ENCODE peak calls at places on chromosomes 16 and 17, in nine cellular contexts. V is psoas muscle, T is neural progenitor cell, R is trophoblast cell, M is cardiac muscle cell, C is aorta, U is esophagus squamous epithelium, X is HAP-1, Y is bronchial epithelial cell. O is an unnamed sample.

GRCh38 chr16:12917653-12918052 is 16.3 kb downstream of the SHISA9 start:
- DNase-seq in M (no peak), X (no peak), T (no peak), U (no peak), Y (no peak), C (no peak), R (no peak), V (no peak), O (no peak)

GRCh38 chr16:441447-441846 is 16.0 kb downstream of the RAB11FIP3 start:
- DNase-seq in T (no peak), R (no peak), Y (no peak), V (no peak), X (no peak), C (no peak), U (no peak), M (no peak), O (no peak)

GRCh38 chr16:29809850-29810698 is 1.9 kb upstream of the PRRT2 start:
- DNase-seq in V (peak; percentile 54), R (no peak), Y (no peak), U (no peak), C (peak; percentile 54), M (no peak), X (peak; percentile 52), T (peak; percentile 52), O (no peak)

GRCh38 chr17:76263896-76264295 is 1.3 kb upstream of the UBALD2 start:
- DNase-seq in R (peak; percentile 52), U (no peak), C (no peak), Y (no peak), M (no peak), T (no peak), V (no peak), X (no peak), O (no peak)

GRCh38 chr17:15319461-15319860 is 21.9 kb downstream of the TEKT3 start:
- DNase-seq in M (no peak), C (no peak), R (no peak), U (no peak), T (no peak), X (no peak), V (no peak), Y (no peak), O (no peak)

GRCh38 chr17:12320286-12320685 is 299.6 kb downstream of the MAP2K4 start:
- DNase-seq in Y (no peak), X (no peak), R (peak; percentile 11), C (no peak), U (no peak), M (no peak), V (no peak), T (no peak), O (no peak)

GRCh38 chr17:67569873-67570272 is 147.9 kb upstream of the NOL11 start:
- DNase-seq in T (no peak), Y (peak; percentile 17), V (no peak), C (no peak), R (no peak), M (no peak), U (no peak), X (no peak), O (peak; percentile 36)

GRCh38 chr16:11716330-11716729 is 26.3 kb downstream of the TXNDC11 start:
- DNase-seq in Y (no peak), T (no peak), X (no peak), R (no peak), U (no peak), C (no peak), V (no peak), M (no peak), O (no peak)

GRCh38 chr17:82627827-82628226 is 20.4 kb downstream of the WDR45B start:
- DNase-seq in T (no peak), U (no peak), Y (no peak), R (no peak), V (no peak), X (no peak), M (no peak), C (peak; percentile 79), O (no peak)
- H3K36me3 ChIP-seq in T (no peaks in the 10 kb centered on the region), U (peaks cover 25% of the 10 kb centered on the region), Y (peaks cover 27% of the 10 kb centered on the region), R (peaks cover 56% of the 10 kb centered on the region), V (peaks cover 15% of the 10 kb centered on the region), X (peaks cover 73% of the 10 kb centered on the region), M (peaks cover 36% of the 10 kb centered on the region), C (peaks cover 3% of the 10 kb centered on the region), O (peaks cover 72% of the 10 kb centered on the region)

GRCh38 chr16:84657229-84657837 is 9.0 kb downstream of the KLHL36 start:
- DNase-seq in R (no peak), M (no peak), U (no peak), V (no peak), Y (no peak), T (no peak), X (no peak), C (no peak), O (no peak)

GRCh38 chr16:84659656-84660300 is 11.5 kb downstream of the KLHL36 start:
- DNase-seq in T (no peak), U (no peak), C (no peak), X (no peak), Y (no peak), V (no peak), M (no peak), R (no peak), O (no peak)

GRCh38 chr16:84660973-84661372 is 12.7 kb downstream of the KLHL36 start:
- DNase-seq in R (no peak), U (no peak), Y (no peak), V (no peak), X (no peak), T (no peak), M (no peak), C (no peak), O (no peak)

GRCh38 chr16:84656557-84657130 is 8.3 kb downstream of the KLHL36 start:
- DNase-seq in M (no peak), C (no peak), R (no peak), U (no peak), X (no peak), V (no peak), Y (no peak), T (no peak), O (no peak)

GRCh38 chr16:84658690-84659089 is 10.4 kb downstream of the KLHL36 start:
- DNase-seq in X (no peak), U (no peak), M (no peak), R (no peak), C (no peak), V (no peak), Y (no peak), T (no peak), O (no peak)
- H3K36me3 ChIP-seq in X (peaks cover 43% of the 10 kb centered on the region), U (peaks cover 65% of the 10 kb centered on the region), M (peaks cover 32% of the 10 kb centered on the region), R (peaks cover 65% of the 10 kb centered on the region), C (peaks cover 7% of the 10 kb centered on the region), V (peaks cover 6% of the 10 kb centered on the region), Y (peaks cover 41% of the 10 kb centered on the region), T (no peaks in the 10 kb centered on the region), O (peaks cover 42% of the 10 kb centered on the region)

GRCh38 chr16:2233046-2233775 is 3.0 kb upstream of the DNASE1L2 start:
- DNase-seq in V (no peak), T (no peak), R (no peak), Y (no peak), M (no peak), U (no peak), X (no peak), C (no peak), O (no peak)

GRCh38 chr16:2229602-2230250 is 6.3 kb downstream of the E4F1 start:
- DNase-seq in T (no peak), Y (no peak), R (no peak), M (no peak), C (no peak), V (no peak), U (no peak), X (no peak), O (no peak)

GRCh38 chr16:2232094-2232990 is 3.9 kb upstream of the DNASE1L2 start:
- DNase-seq in V (no peak), Y (no peak), X (no peak), R (no peak), C (no peak), M (no peak), U (no peak), T (no peak), O (no peak)

GRCh38 chr16:2230376-2230775 is 5.9 kb upstream of the DNASE1L2 start:
- DNase-seq in R (no peak), Y (no peak), C (no peak), T (no peak), U (no peak), V (no peak), M (no peak), X (no peak), O (no peak)

DNA sequence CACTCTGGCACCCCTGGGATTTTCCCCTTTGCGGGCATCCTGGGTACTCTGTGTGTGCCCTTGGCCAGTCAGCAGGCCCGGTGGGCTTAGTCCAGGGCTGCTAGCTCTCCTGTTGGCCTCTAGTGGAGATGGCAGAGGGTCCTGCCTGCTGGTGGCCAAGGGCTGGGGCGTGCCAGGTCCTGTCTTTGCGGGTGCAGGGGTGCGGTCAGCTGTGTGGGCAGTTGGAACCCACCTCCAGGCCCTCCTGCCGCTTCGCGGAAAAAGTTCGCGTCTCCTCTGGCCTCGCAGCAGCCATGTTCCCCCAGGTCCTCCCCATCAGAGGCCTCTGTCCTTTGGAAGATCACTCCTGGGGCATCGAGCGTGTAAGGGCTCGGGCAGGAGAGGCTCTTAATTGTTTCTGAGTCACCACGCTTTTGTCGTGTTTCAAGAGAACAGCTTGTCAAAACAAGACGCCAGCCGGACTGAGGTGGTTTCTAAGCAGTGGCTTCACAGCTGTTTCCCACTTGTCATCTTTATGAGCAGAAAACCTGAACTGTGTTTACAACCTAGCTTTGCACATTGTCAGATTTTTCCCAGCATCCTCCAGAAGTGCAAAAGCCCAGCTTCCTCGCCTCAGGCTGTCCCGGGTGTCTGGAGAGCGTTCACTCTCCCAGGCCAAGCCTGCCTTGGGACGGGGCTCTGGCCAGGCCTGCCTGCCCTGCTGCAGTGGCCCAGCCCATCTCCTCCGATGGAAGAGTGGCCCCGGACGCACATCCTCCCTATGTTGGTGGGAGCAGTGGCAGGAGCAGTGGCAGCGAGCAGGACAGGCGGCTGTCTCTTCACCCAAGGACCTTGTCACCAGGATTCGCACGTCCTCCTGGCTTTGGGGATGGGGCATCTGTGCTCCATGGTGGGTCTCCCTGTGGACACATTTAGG is 5.0 kb upstream of the DNASE1L2 start:
- DNase-seq in C (no peak), Y (peak; percentile 62), R (no peak), M (no peak), X (no peak), T (no peak), V (no peak), U (no peak), O (no peak)
- H3K36me3 ChIP-seq in C (peaks cover 14% of the 10 kb centered on the region), Y (peaks cover 39% of the 10 kb centered on the region), R (peaks cover 74% of the 10 kb centered on the region), M (peaks cover 45% of the 10 kb centered on the region), X (peaks cover 65% of the 10 kb centered on the region), T (no peaks in the 10 kb centered on the region), V (peaks cover 3% of the 10 kb centered on the region), U (peaks cover 62% of the 10 kb centered on the region), O (peaks cover 30% of the 10 kb centered on the region)

DNA sequence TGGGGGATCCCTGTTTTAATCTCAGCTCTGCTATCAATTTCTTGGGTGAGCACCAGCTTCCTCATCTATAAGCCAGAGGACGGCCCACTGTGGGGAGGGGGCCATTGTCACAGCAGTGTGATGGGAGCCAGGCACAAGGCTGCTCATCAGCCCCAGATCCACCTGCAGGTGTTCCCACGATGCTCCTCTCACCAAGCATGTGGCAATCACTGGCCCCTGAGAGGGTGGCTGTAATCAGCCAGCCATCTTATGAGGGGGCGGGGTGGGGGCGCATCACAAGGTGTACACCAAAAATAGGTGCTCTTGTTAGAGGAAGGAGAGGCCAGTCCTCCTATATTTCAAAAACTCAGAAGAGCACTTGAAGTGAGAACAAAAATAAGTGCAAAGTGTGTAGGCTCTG is 31.2 kb downstream of the HNF1B start:
- DNase-seq in Y (no peak), U (no peak), X (no peak), C (no peak), V (no peak), M (no peak), R (no peak), T (no peak), O (no peak)
- H3K36me3 ChIP-seq in Y (no peaks in the 10 kb centered on the region), U (no peaks in the 10 kb centered on the region), X (no peaks in the 10 kb centered on the region), C (no peaks in the 10 kb centered on the region), V (no peaks in the 10 kb centered on the region), M (no peaks in the 10 kb centered on the region), R (no peaks in the 10 kb centered on the region), T (no peaks in the 10 kb centered on the region), O (peaks cover 58% of the 10 kb centered on the region)

GRCh38 chr16:66566051-66566901 is at the start of gene CMTM1:
- DNase-seq in U (no peak), X (no peak), C (no peak), R (no peak), V (no peak), Y (no peak), M (no peak), T (no peak), O (no peak)
- H3K36me3 ChIP-seq in U (no peaks in the 10 kb centered on the region), X (peaks cover 11% of the 10 kb centered on the region), C (no peaks in the 10 kb centered on the region), R (peaks cover 8% of the 10 kb centered on the region), V (no peaks in the 10 kb centered on the region), Y (peaks cover 2% of the 10 kb centered on the region), M (no peaks in the 10 kb centered on the region), T (no peaks in the 10 kb centered on the region), O (peaks cover 8% of the 10 kb centered on the region)